ENCODE peak calls at places on chromosomes 12 and 14, in six cellular contexts. H is kidney, A is cardiac muscle cell, X is SK-N-SH, J is lung, K is uterus. C is an unnamed sample. For H3K4me1 and H3K36me3, the result is how much of the 10 kb centered on the place peaks cover.

GRCh38 chr14:44403194-44403593 is 103.9 kb downstream of the FSCB start:
- DNase-seq in H (no peak), A (no peak), X (no peak), J (no peak), K (no peak), C (no peak)

GRCh38 chr12:68451261-68452091 is 119.3 kb upstream of the MDM1 start:
- DNase-seq in H (no peak), A (no peak), X (no peak), J (peak), K (peak), C (no peak)

GRCh38 chr12:112164326-112164660 is 38.9 kb downstream of the TRAFD1 start:
- DNase-seq in H (no peak), A (no peak), X (no peak), J (no peak), K (no peak), C (no peak)

GRCh38 chr14:58701576-58701975 is 63.8 kb downstream of the DACT1 start:
- DNase-seq in H (no peak), A (no peak), X (no peak), J (no peak), K (no peak), C (no peak)

GRCh38 chr12:115394498-115395220 is 710.7 kb upstream of the TBX3 start:
- DNase-seq in H (no peak), A (no peak), X (no peak), J (no peak), K (no peak), C (no peak)

GRCh38 chr14:32417956-32418552 is 89.0 kb downstream of the AKAP6 start:
- DNase-seq in H (peak), A (peak), X (no peak), J (peak), K (no peak), C (no peak)

GRCh38 chr12:110245278-110245868 is 35.7 kb upstream of the ATP2A2 start:
- DNase-seq in H (no peak), A (no peak), X (peak), J (no peak), K (no peak), C (peak)

GRCh38 chr12:53207042-53207441 is at the start of gene ITGB7:
- DNase-seq in H (no peak), A (no peak), X (no peak), J (no peak), K (no peak), C (peak)

GRCh38 chr12:112381421-112381897 is 772 bp downstream of the HECTD4 start:
- DNase-seq in H (peak), A (no peak), X (no peak), J (no peak), K (peak), C (no peak)

DNA sequence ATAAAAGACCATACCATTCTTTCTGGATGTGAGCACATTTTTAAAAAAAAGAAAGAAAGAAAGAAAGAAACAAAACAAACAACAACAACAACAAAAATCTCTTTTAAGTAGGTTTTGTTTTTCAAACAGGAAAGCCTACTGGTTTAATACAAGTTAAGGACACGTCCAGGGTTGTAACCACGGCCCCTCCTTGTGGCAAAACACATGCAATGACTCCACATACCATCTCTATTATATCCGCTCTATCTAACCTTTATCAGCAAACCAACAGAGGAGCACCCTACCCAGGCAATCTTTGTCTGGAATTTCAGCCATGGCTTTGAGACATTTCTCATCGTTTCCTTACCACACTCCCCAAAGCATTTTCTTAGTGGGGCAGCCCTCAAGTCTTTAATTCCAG is 360.5 kb upstream of the TMPO start:
- DNase-seq in H (no peak), A (peak), X (peak), J (no peak), K (no peak), C (no peak)
- TF ChIP-seq CTCF in H (peak), A (peak), X (peak), J (peak), K (no peak), C (no peak)

GRCh38 chr12:120228291-120229070 is 27.6 kb upstream of the RPLP0 start:
- DNase-seq in H (peak), A (peak), X (peak), J (peak), K (peak), C (peak)
- H3K4me1 ChIP-seq in H (half or more), A (half or more), X (half or more), J (under half), K (under half), C (under half)

GRCh38 chr12:54349658-54350057 is 14.6 kb downstream of the GPR84 start:
- DNase-seq in H (no peak), A (no peak), X (no peak), J (no peak), K (no peak), C (no peak)
- H3K36me3 ChIP-seq in H (under half), A (under half), X (half or more), J (under half), K (under half), C (under half)

GRCh38 chr14:52067873-52068740 is 752 bp downstream of the NID2 start:
- DNase-seq in H (peak), A (peak), X (peak), J (no peak), K (peak), C (no peak)

GRCh38 chr14:52069617-52070431 is 965 bp upstream of the NID2 start:
- DNase-seq in H (no peak), A (peak), X (no peak), J (no peak), K (no peak), C (no peak)

GRCh38 chr14:52072266-52072780 is 3.5 kb upstream of the NID2 start:
- DNase-seq in H (no peak), A (no peak), X (no peak), J (no peak), K (no peak), C (no peak)

GRCh38 chr14:52071675-52072074 is 2.8 kb upstream of the NID2 start:
- DNase-seq in H (no peak), A (peak), X (no peak), J (no peak), K (no peak), C (no peak)

DNA sequence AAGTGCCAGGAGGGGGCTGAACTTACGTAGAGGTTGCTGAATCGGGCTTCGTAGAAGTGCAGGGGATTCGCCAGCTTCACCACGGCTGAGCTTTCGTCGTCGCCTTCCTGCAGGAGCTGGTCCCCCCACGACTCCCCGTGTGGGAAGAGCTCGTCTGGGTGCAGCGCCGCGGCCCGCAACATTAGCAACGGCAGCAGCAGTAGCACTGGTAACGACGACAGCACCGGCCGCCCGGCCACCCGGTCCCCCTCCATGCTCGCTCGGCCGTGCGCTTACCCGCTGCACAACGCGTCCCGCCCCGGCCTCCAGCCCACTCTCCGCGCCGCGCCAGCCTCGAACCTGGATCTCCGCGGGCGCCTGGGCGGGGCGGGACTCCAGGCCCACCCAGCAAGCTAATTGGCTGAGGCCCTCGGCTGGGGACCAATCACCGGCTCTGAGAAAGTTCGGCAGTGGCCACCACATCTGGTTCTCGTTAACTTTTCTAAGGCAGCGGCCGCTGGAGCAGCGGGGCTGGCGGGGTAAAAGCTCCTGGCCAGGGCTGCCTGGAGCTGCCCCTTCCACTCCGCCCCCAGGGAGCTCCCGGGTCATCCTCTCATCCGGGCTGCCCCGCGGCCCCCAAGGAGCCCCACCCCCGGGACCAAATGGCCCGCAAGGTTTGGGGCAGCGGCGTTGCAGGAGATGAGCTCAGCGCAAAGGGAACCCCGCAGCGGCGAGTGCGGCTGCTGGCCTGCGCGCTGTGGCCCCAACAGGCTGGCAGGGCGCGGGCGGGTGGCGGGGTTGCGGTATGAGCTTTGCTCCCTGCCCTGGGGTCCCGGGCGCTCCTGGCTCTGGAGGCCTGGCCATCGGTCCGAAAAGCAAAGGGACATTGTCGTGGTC is at the start of gene NID2:
- DNase-seq in H (peak), A (peak), X (peak), J (peak), K (peak), C (peak)
- TF ChIP-seq CTCF in H (no peak), A (no peak), X (peak), J (no peak), K (no peak), C (no peak)

GRCh38 chr14:75229576-75229922 is 49.1 kb upstream of the FOS start:
- DNase-seq in H (peak), A (no peak), X (no peak), J (no peak), K (no peak), C (peak)

GRCh38 chr14:75223664-75224154 is 47.3 kb upstream of the TMED10 start:
- DNase-seq in H (no peak), A (peak), X (no peak), J (peak), K (no peak), C (peak)

GRCh38 chr14:75229923-75230792 is 48.5 kb upstream of the FOS start:
- DNase-seq in H (peak), A (no peak), X (no peak), J (no peak), K (no peak), C (peak)

GRCh38 chr14:75224561-75224960 is 48.1 kb upstream of the TMED10 start:
- DNase-seq in H (no peak), A (no peak), X (no peak), J (no peak), K (no peak), C (no peak)

GRCh38 chr14:75226755-75227544 is 50.5 kb upstream of the TMED10 start:
- DNase-seq in H (no peak), A (no peak), X (no peak), J (no peak), K (no peak), C (no peak)
- H3K4me1 ChIP-seq in H (under half), A (under half), X (under half), J (under half), K (under half), C (under half)

C was measured in Peyer's patch.